ENCODE peak calls at places on chromosome 6, in seven cellular contexts. T is activated T-cell treated with anti-CD3 and anti-CD28 coated beads, Interleukin-2, amount 50 U/mL, for 4 hours; X is Panc1; Q is lower lobe of right lung; Y is naive B cell; J is right lobe of liver; G is left cardiac atrium. P is an unnamed sample.

GRCh38 chr6:83514877-83515466 is 2.6 kb downstream of the PRSS35 start:
- ATAC-seq in Q (no peak), J (peak), X (no peak), Y (no peak), G (no peak), T (no peak), P (no peak)

GRCh38 chr6:148325316-148326068 is 17.1 kb upstream of the SASH1 start:
- ATAC-seq in X (no peak), T (no peak), J (no peak), Y (no peak), Q (no peak), G (no peak), P (no peak)

GRCh38 chr6:135675026-135675425 is 176.5 kb upstream of the PDE7B start:
- ATAC-seq in X (no peak), G (no peak), J (no peak), Y (no peak), T (no peak), Q (no peak), P (no peak)

GRCh38 chr6:167341665-167342655 is 17.1 kb downstream of the TTLL2 start:
- ATAC-seq in Y (no peak), X (no peak), G (no peak), Q (no peak), T (no peak), J (peak), P (no peak)

GRCh38 chr6:133549252-133549925 is 308.2 kb downstream of the EYA4 start:
- ATAC-seq in G (no peak), Y (no peak), X (no peak), Q (no peak), J (no peak), T (no peak), P (no peak)

GRCh38 chr6:76790045-76790796 is 673.1 kb downstream of the HTR1B start:
- ATAC-seq in G (no peak), Y (no peak), T (no peak), J (peak), Q (no peak), X (no peak), P (no peak)

GRCh38 chr6:160101262-160102205 is 20.1 kb upstream of the SLC22A1 start:
- ATAC-seq in X (no peak), T (no peak), J (peak), Q (peak), G (peak), Y (no peak), P (no peak)

GRCh38 chr6:2734517-2735076 is 16.1 kb downstream of the MYLK4 start:
- ATAC-seq in X (no peak), Q (no peak), T (no peak), Y (no peak), G (peak), J (no peak), P (no peak)

GRCh38 chr6:3822747-3823445 is 26.3 kb upstream of the FAM50B start:
- ATAC-seq in T (no peak), X (no peak), J (peak), Q (no peak), Y (no peak), G (no peak), P (no peak)

GRCh38 chr6:14857501-14857900 is 388.4 kb upstream of the JARID2 start:
- ATAC-seq in G (peak), Y (peak), X (no peak), Q (peak), T (peak), J (peak), P (no peak)

GRCh38 chr6:157908369-157909281 is 73.0 kb upstream of the SYNJ2 start:
- ATAC-seq in X (no peak), Q (no peak), T (peak), G (no peak), Y (peak), J (no peak), P (no peak)

GRCh38 chr6:28643017-28643740 is 117.5 kb downstream of the GPX5 start:
- ATAC-seq in Q (no peak), G (peak), Y (no peak), T (peak), X (peak), J (no peak), P (no peak)

GRCh38 chr6:85691478-85691877 is 48.8 kb upstream of the SYNCRIP start:
- ATAC-seq in J (no peak), X (no peak), G (no peak), T (peak), Q (no peak), Y (no peak), P (no peak)

GRCh38 chr6:44253307-44254101 is 3.8 kb downstream of the SLC35B2 start:
- ATAC-seq in X (no peak), J (peak), Y (no peak), G (no peak), Q (no peak), T (no peak), P (no peak)

GRCh38 chr6:107690864-107691661 is 133.1 kb downstream of the SCML4 start:
- ATAC-seq in Y (no peak), Q (no peak), T (no peak), G (peak), J (no peak), X (no peak), P (peak)

GRCh38 chr6:36247691-36248090 is 22.2 kb upstream of the PNPLA1 start:
- ATAC-seq in G (peak), X (no peak), Q (no peak), Y (no peak), J (no peak), T (no peak), P (peak)

GRCh38 chr6:53201270-53201669 is 52.6 kb upstream of the GCM1 start:
- ATAC-seq in Q (no peak), J (no peak), Y (no peak), X (no peak), T (no peak), G (no peak), P (no peak)

GRCh38 chr6:159217595-159218275 is 48.5 kb downstream of the FNDC1 start:
- ATAC-seq in X (peak), J (peak), G (peak), T (peak), Y (peak), Q (peak), P (no peak)

GRCh38 chr6:45697605-45698004 is 318.1 kb downstream of the CLIC5 start:
- ATAC-seq in G (no peak), T (no peak), X (no peak), Q (no peak), J (no peak), Y (no peak), P (no peak)

GRCh38 chr6:14016432-14016831 is 91.7 kb downstream of the RNF182 start:
- ATAC-seq in X (no peak), G (no peak), T (no peak), Y (no peak), Q (no peak), J (no peak), P (no peak)

GRCh38 chr6:8337147-8337546 is 98.2 kb downstream of the SLC35B3 start:
- ATAC-seq in Q (no peak), Y (no peak), T (no peak), J (no peak), G (no peak), X (no peak), P (no peak)

GRCh38 chr6:43645613-43645964 is 753 bp downstream of the RSPH9 start:
- ATAC-seq in Y (peak), Q (no peak), J (no peak), T (peak), X (peak), G (no peak), P (no peak)

GRCh38 chr6:109229536-109229935 is 134.2 kb downstream of the CEP57L1 start:
- ATAC-seq in T (no peak), Q (no peak), X (no peak), Y (no peak), J (no peak), G (no peak), P (no peak)